ENCODE peak calls at places on chromosomes 7 and 10, in nine cellular contexts. D is stimulated activated CD8-positive, alpha-beta memory T cell treated with anti-CD3 and anti-CD28 coated beads, Interleukin-2, amount 100 ng/mL, for 1 hour; S is activated CD4-positive, alpha-beta memory T cell treated with anti-CD3 and anti-CD28 coated beads, Interleukin-2, amount 10 ng/mL, durations not matched to agents 7 days and 5 days; V is dorsolateral prefrontal cortex; O is activated T-cell treated with anti-CD3 and anti-CD28 coated beads, Interleukin-2, amount 50 U/mL, for 72 hours; J is COR-L47; Y is stimulated activated CD4-positive, alpha-beta T cell treated with anti-CD3 and anti-CD28 coated beads, Interleukin-4, amount 100 ng/mL, for 1 hour; L is fibroblast of villous mesenchyme; M is NCI-H1092 treated with DMSO at 0.1 percent for 48 hours. K is an unnamed sample.

GRCh38 chr10:17061418-17061817 is 68.2 kb downstream of the CUBN start:
- DNase-seq in L (peak), Y (no peak), O (no peak), D (no peak), V (no peak), J (no peak), M (no peak), S (no peak), K (no peak)

GRCh38 chr10:15141136-15142067 is 27.1 kb downstream of the NMT2 start:
- DNase-seq in D (no peak), M (no peak), S (no peak), Y (peak), J (no peak), V (no peak), O (peak), L (no peak), K (no peak)

GRCh38 chr10:131868436-131868835 is 32.4 kb upstream of the PPP2R2D start:
- DNase-seq in V (no peak), J (no peak), O (no peak), M (no peak), Y (no peak), D (no peak), L (no peak), S (no peak), K (no peak)

GRCh38 chr7:128855559-128855958 is 7.1 kb upstream of the ATP6V1F start:
- DNase-seq in S (no peak), Y (no peak), L (no peak), V (no peak), M (no peak), O (no peak), D (no peak), J (no peak), K (no peak)

GRCh38 chr7:94348142-94348541 is 46.6 kb upstream of the COL1A2 start:
- DNase-seq in V (no peak), J (no peak), M (no peak), L (peak), Y (no peak), D (no peak), S (no peak), O (no peak), K (no peak)

GRCh38 chr10:30902621-30903396 is 128.9 kb downstream of the ZNF438 start:
- DNase-seq in L (no peak), O (no peak), M (no peak), D (no peak), J (no peak), V (no peak), S (no peak), Y (no peak), K (no peak)

GRCh38 chr7:66583696-66584095 is 45.0 kb upstream of the KCTD7 start:
- DNase-seq in S (no peak), V (no peak), D (no peak), Y (no peak), J (no peak), M (no peak), O (no peak), L (no peak), K (no peak)

GRCh38 chr7:44215531-44215930 is 14.8 kb downstream of the YKT6 start:
- DNase-seq in L (no peak), J (no peak), Y (no peak), S (no peak), M (peak), O (no peak), V (no peak), D (no peak), K (no peak)

GRCh38 chr7:116772926-116773749 is 89.2 kb upstream of the CAPZA2 start:
- DNase-seq in M (no peak), Y (no peak), V (no peak), J (no peak), S (no peak), O (no peak), L (no peak), D (no peak), K (no peak)

GRCh38 chr7:55436457-55436856 is 71.3 kb downstream of the LANCL2 start:
- DNase-seq in D (no peak), L (no peak), M (no peak), S (no peak), Y (no peak), J (no peak), O (no peak), V (no peak), K (no peak)

GRCh38 chr7:159026271-159027047 is 118.2 kb downstream of the VIPR2 start:
- DNase-seq in D (no peak), O (peak), S (no peak), M (no peak), Y (no peak), L (no peak), V (no peak), J (no peak), K (no peak)